ENCODE peak calls at places on chromosomes 12 and 14, in nine cellular contexts. K, W, O, Q, L, D, E, I and G are unnamed samples.

GRCh38 chr12:43912851-43913250 is 77.0 kb downstream of the TMEM117 start:
- DNase-seq in K (no peak), W (no peak), O (no peak), Q (no peak), L (no peak), D (no peak), E (no peak), I (no peak), G (no peak)

GRCh38 chr14:101063121-101063520 is 159.6 kb upstream of the RTL1 start:
- DNase-seq in K (no peak), W (no peak), O (no peak), Q (no peak), L (no peak), D (no peak), E (no peak), I (no peak), G (no peak)

GRCh38 chr14:65332141-65332871 is 80.2 kb upstream of the FUT8 start:
- DNase-seq in K (no peak), W (no peak), O (no peak), Q (no peak), L (no peak), D (no peak), E (no peak), I (peak), G (no peak)

GRCh38 chr12:30877110-30877875 is 49.3 kb upstream of the TSPAN11 start:
- DNase-seq in K (no peak), W (no peak), O (no peak), Q (no peak), L (no peak), D (no peak), E (no peak), I (no peak), G (no peak)

GRCh38 chr14:68787235-68787727 is 5.6 kb downstream of the ZFP36L1 start:
- DNase-seq in K (no peak), W (no peak), O (no peak), Q (no peak), L (no peak), D (peak), E (no peak), I (no peak), G (no peak)

GRCh38 chr12:91098942-91099341 is 12.4 kb downstream of the LUM start:
- DNase-seq in K (no peak), W (no peak), O (no peak), Q (no peak), L (no peak), D (no peak), E (no peak), I (peak), G (no peak)

GRCh38 chr14:95463173-95463901 is 53.1 kb downstream of the SYNE3 start:
- DNase-seq in K (no peak), W (peak), O (no peak), Q (no peak), L (no peak), D (peak), E (no peak), I (no peak), G (peak)

GRCh38 chr14:33393895-33394405 is 455.3 kb downstream of the NPAS3 start:
- DNase-seq in K (no peak), W (no peak), O (no peak), Q (no peak), L (no peak), D (no peak), E (no peak), I (no peak), G (no peak)

GRCh38 chr12:57330989-57331388 is 80.0 kb upstream of the STAC3 start:
- DNase-seq in K (no peak), W (no peak), O (no peak), Q (no peak), L (no peak), D (no peak), E (no peak), I (no peak), G (no peak)

GRCh38 chr14:89027097-89027740 is 202.8 kb downstream of the TTC8 start:
- DNase-seq in K (peak), W (peak), O (peak), Q (peak), L (peak), D (peak), E (peak), I (peak), G (peak)

GRCh38 chr14:75604979-75605825 is 26.8 kb downstream of the FLVCR2 start:
- DNase-seq in K (no peak), W (no peak), O (peak), Q (peak), L (peak), D (peak), E (no peak), I (no peak), G (no peak)

GRCh38 chr14:60349663-60350365 is 100.8 kb downstream of the PPM1A start:
- DNase-seq in K (peak), W (no peak), O (peak), Q (peak), L (no peak), D (no peak), E (no peak), I (peak), G (no peak)

GRCh38 chr12:6951551-6952120 is 480 bp downstream of the PTPN6 start:
- DNase-seq in K (no peak), W (no peak), O (no peak), Q (no peak), L (no peak), D (peak), E (no peak), I (no peak), G (no peak)